ENCODE peak calls at places on chromosomes 16 and 17, in eight cellular contexts. Y is activated T-helper 1 cell treated with anti-CD3 and anti-CD28 coated beads, Interleukin-2, amount 50 U/mL, for 16 hours; H is activated T-cell treated with anti-CD3 and anti-CD28 coated beads, Interleukin-2, amount 50 U/mL, for 72 hours; X is C1 segment of cervical spinal cord; C is stimulated activated CD4-positive, alpha-beta T cell treated with anti-CD3 and anti-CD28 coated beads, Interleukin-2, amount 100 ng/mL, for 24 hours; E is stimulated activated naive CD4-positive, alpha-beta T cell; U is occipital lobe; L is dorsolateral prefrontal cortex. T is an unnamed sample.

GRCh38 chr17:60393840-60394529 is 2.1 kb upstream of the USP32 start:
- DNase-seq in Y (no peak), H (no peak), X (no peak), C (no peak), E (no peak), U (no peak), L (no peak), T (no peak)

GRCh38 chr17:38557395-38557794 is 48.4 kb downstream of the SRCIN1 start:
- DNase-seq in Y (no peak), H (no peak), X (no peak), C (no peak), E (no peak), U (no peak), L (no peak), T (no peak)

GRCh38 chr17:62637809-62638208 is 10.3 kb downstream of the MRC2 start:
- DNase-seq in Y (no peak), H (no peak), X (no peak), C (no peak), E (no peak), U (no peak), L (no peak), T (no peak)

GRCh38 chr16:31420037-31420436 is 8.1 kb downstream of the COX6A2 start:
- DNase-seq in Y (no peak), H (peak), X (no peak), C (no peak), E (no peak), U (no peak), L (no peak), T (no peak)

GRCh38 chr16:10655415-10655977 is 39.2 kb downstream of the TEKT5 start:
- DNase-seq in Y (no peak), H (no peak), X (no peak), C (no peak), E (no peak), U (no peak), L (no peak), T (no peak)

GRCh38 chr17:48375356-48375755 is 54.7 kb downstream of the SKAP1 start:
- DNase-seq in Y (no peak), H (no peak), X (no peak), C (no peak), E (no peak), U (no peak), L (no peak), T (no peak)

GRCh38 chr16:49661465-49662187 is 194.3 kb downstream of the ZNF423 start:
- DNase-seq in Y (no peak), H (no peak), X (no peak), C (no peak), E (no peak), U (no peak), L (no peak), T (no peak)

GRCh38 chr16:82630219-82630618 is 3.5 kb downstream of the CDH13 start:
- DNase-seq in Y (no peak), H (no peak), X (no peak), C (no peak), E (no peak), U (no peak), L (no peak), T (no peak)

GRCh38 chr16:82750078-82750477 is 123.3 kb downstream of the CDH13 start:
- DNase-seq in Y (no peak), H (no peak), X (no peak), C (no peak), E (no peak), U (no peak), L (no peak), T (no peak)

GRCh38 chr17:80212109-80212508 is 8.0 kb downstream of the SGSH start:
- DNase-seq in Y (no peak), H (no peak), X (no peak), C (no peak), E (no peak), U (no peak), L (no peak), T (no peak)

GRCh38 chr17:19753661-19754463 is 5.8 kb upstream of the ALDH3A1 start:
- DNase-seq in Y (no peak), H (no peak), X (no peak), C (no peak), E (no peak), U (peak), L (peak), T (peak)